ENCODE peak calls at places on chromosomes 1 and 21, in seven cellular contexts. S is mesenchymal stem cell, O is substantia nigra, E is endodermal cell, K is DND-41, D is fibroblast of lung, M is RWPE1. J is an unnamed sample.

GRCh38 chr1:157852476-157852875 is 10.9 kb upstream of the CD5L start:
- DNase-seq in S (no peak), O (no peak), E (no peak), K (no peak), D (peak), M (peak), J (no peak)

GRCh38 chr1:159005676-159006075 is 4.0 kb upstream of the IFI16 start:
- DNase-seq in S (peak), O (no peak), E (peak), K (no peak), D (peak), M (no peak), J (no peak)

GRCh38 chr1:92482665-92483441 is 3.9 kb downstream of the GFI1 start:
- DNase-seq in S (no peak), O (no peak), E (peak), K (peak), D (no peak), M (no peak), J (peak)

GRCh38 chr1:22236151-22236550 is 93.3 kb upstream of the WNT4 start:
- DNase-seq in S (no peak), O (no peak), E (no peak), K (no peak), D (no peak), M (no peak), J (peak)

GRCh38 chr1:216903389-216903754 is 180.1 kb upstream of the ESRRG start:
- DNase-seq in S (peak), O (no peak), E (peak), K (no peak), D (peak), M (peak), J (no peak)

GRCh38 chr1:177256153-177256814 is 85.5 kb downstream of the BRINP2 start:
- DNase-seq in S (peak), O (peak), E (peak), K (peak), D (peak), M (peak), J (peak)

GRCh38 chr1:116179886-116180474 is 68.8 kb downstream of the MAB21L3 start:
- DNase-seq in S (no peak), O (no peak), E (no peak), K (no peak), D (no peak), M (no peak), J (no peak)

GRCh38 chr1:68346192-68346808 is 103.5 kb downstream of the RPE65 start:
- DNase-seq in S (peak), O (no peak), E (no peak), K (no peak), D (peak), M (no peak), J (peak)

GRCh38 chr1:219882116-219882515 is 46.2 kb downstream of the SLC30A10 start:
- DNase-seq in S (no peak), O (no peak), E (no peak), K (no peak), D (no peak), M (no peak), J (no peak)

GRCh38 chr1:219927956-219928790 is at the start of gene SLC30A10:
- DNase-seq in S (peak), O (peak), E (peak), K (no peak), D (peak), M (no peak), J (peak)

GRCh38 chr1:219365435-219365834 is 191.8 kb downstream of the LYPLAL1 start:
- DNase-seq in S (no peak), O (no peak), E (no peak), K (no peak), D (peak), M (no peak), J (no peak)

GRCh38 chr1:174996474-174996873 is 3.3 kb upstream of the CACYBP start:
- DNase-seq in S (peak), O (no peak), E (no peak), K (no peak), D (peak), M (peak), J (no peak)

GRCh38 chr1:41804176-41804575 is 114.5 kb downstream of the HIVEP3 start:
- DNase-seq in S (no peak), O (no peak), E (no peak), K (peak), D (no peak), M (no peak), J (no peak)

GRCh38 chr1:148372731-148373130 is 110.4 kb downstream of the PPIAL4G start:
- DNase-seq in S (peak), O (no peak), E (no peak), K (no peak), D (peak), M (no peak), J (peak)

GRCh38 chr1:160204526-160205241 is 500 bp upstream of the PEA15 start:
- DNase-seq in S (peak), O (no peak), E (no peak), K (no peak), D (no peak), M (no peak), J (peak)

GRCh38 chr1:179187043-179187442 is 42.4 kb downstream of the ABL2 start:
- DNase-seq in S (no peak), O (no peak), E (no peak), K (no peak), D (no peak), M (no peak), J (no peak)

GRCh38 chr1:231357831-231358354 is 19.8 kb downstream of the SPRTN start:
- DNase-seq in S (peak), O (peak), E (peak), K (peak), D (peak), M (peak), J (peak)

GRCh38 chr1:42322577-42322976 is 12.5 kb downstream of the FOXJ3 start:
- DNase-seq in S (peak), O (no peak), E (no peak), K (no peak), D (peak), M (no peak), J (no peak)

GRCh38 chr1:56304975-56305374 is 274.4 kb downstream of the PLPP3 start:
- DNase-seq in S (peak), O (no peak), E (no peak), K (no peak), D (no peak), M (no peak), J (no peak)

GRCh38 chr1:233281711-233282581 is 13.6 kb downstream of the PCNX2 start:
- DNase-seq in S (peak), O (no peak), E (no peak), K (peak), D (peak), M (no peak), J (no peak)

GRCh38 chr21:46160563-46161179 is 5.3 kb upstream of the FTCD start:
- DNase-seq in S (no peak), O (no peak), E (no peak), K (no peak), D (no peak), M (no peak), J (peak)

GRCh38 chr21:18545908-18546307 is 142.3 kb upstream of the TMPRSS15 start:
- DNase-seq in S (peak), O (no peak), E (no peak), K (no peak), D (peak), M (no peak), J (no peak)

GRCh38 chr1:95226781-95227660 is 7.0 kb upstream of the RWDD3 start:
- DNase-seq in S (no peak), O (no peak), E (no peak), K (no peak), D (no peak), M (no peak), J (no peak)
- H3K27ac ChIP-seq in S (no peak), O (peak), E (peak), K (no peak), D (no peak), M (no peak), J (no peak)

DNA sequence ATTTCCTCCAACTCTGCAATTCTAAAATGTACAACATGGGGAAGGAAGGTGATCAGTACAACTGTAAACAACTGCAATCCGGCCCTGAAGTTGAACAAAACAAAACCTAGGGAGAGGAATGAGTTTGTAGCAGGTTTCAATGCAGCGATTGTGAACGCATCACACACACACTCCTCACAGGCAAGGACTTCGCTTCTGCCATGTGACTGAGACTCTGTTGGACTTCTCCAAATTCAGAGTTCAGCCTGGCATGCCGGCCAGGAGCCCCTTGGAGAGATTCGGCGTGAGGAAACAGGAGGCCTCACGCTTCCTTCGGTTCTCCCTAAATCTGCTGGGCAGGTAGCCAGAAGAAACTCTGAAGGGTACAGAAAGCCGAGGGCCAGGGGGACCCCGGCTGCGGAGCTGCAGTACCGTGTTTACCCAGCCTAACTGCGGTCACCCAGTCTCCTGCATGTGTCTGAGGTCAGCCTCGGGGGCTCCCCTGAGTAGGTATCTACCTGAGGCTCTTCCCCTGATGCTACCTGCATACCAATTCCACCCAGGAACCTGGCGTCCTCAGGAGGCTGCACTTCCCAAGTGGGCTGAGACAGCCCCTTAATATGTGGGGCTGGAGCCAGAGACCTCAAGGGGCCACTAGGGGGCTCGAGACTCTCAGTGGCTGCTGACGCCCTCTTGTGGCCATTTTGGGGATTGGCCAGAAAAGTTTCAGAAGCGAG is 2.9 kb upstream of the ANXA9 start:
- DNase-seq in S (peak), O (peak), E (peak), K (peak), D (peak), M (peak), J (peak)
- H3K27ac ChIP-seq in S (no peak), O (peak), E (no peak), K (no peak), D (no peak), M (peak), J (no peak)

GRCh38 chr21:37374026-37374425 is 7.5 kb downstream of the DYRK1A start:
- DNase-seq in S (peak), O (no peak), E (no peak), K (no peak), D (peak), M (no peak), J (no peak)
- H3K27ac ChIP-seq in S (peak), O (no peak), E (no peak), K (no peak), D (peak), M (peak), J (peak)

GRCh38 chr1:114589122-114589521 is 7.7 kb upstream of the BCAS2 start:
- DNase-seq in S (no peak), O (no peak), E (no peak), K (no peak), D (no peak), M (no peak), J (no peak)

GRCh38 chr1:114587203-114587991 is 6.0 kb upstream of the BCAS2 start:
- DNase-seq in S (no peak), O (no peak), E (no peak), K (no peak), D (no peak), M (no peak), J (no peak)

GRCh38 chr1:114585221-114585620 is 3.8 kb upstream of the BCAS2 start:
- DNase-seq in S (no peak), O (no peak), E (no peak), K (no peak), D (peak), M (no peak), J (no peak)

GRCh38 chr1:114586513-114587047 is 5.2 kb upstream of the BCAS2 start:
- DNase-seq in S (no peak), O (no peak), E (no peak), K (no peak), D (no peak), M (no peak), J (no peak)

DNA sequence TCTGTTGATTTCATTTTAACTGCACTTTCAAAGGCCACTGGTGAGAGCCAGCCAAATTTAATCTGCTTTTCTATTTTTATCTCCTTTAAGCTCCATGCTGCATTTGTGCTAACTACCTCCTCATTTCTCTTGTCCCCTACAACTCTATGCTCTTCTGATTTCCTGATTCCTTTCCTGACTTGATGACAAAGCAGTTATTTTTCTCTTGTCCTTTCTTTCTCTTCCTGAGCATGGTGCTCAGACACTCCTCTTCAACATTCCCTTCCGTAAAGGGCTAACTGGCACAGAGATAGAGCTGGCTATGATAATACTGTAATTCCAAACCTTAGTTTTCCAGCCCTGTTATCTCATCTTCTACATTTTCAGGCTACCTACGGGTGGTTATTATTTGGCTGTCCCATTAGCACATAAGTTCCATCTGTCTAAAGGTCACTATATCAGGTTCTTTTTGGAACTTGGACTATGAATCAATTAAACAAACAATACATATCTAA is 6.8 kb upstream of the BCAS2 start:
- DNase-seq in S (no peak), O (no peak), E (no peak), K (no peak), D (no peak), M (no peak), J (no peak)
- H3K27ac ChIP-seq in S (no peak), O (no peak), E (no peak), K (no peak), D (no peak), M (no peak), J (no peak)

DNA sequence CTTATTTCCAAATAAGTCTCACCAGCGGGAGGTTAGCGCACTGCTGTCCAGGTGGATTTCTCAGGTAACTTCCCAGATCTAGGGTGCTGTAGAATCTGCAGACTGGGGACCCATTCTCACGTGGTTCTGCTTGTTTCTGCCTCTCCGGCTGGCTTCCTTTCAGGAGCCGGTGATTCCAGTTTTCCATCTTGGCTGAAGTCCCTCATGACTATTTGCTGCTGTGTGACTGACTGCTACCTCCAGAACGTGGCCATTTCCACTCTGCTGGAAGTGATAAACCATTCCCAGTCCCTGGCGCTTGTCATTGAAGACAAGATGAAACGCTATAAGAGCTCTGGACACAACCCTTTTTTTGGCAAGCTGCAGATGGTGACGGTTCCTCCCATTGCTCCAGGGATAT is 76.0 kb downstream of the DOP1B start:
- DNase-seq in S (no peak), O (no peak), E (no peak), K (no peak), D (no peak), M (no peak), J (no peak)
- H3K27ac ChIP-seq in S (no peak), O (no peak), E (no peak), K (no peak), D (no peak), M (no peak), J (no peak)

DNA sequence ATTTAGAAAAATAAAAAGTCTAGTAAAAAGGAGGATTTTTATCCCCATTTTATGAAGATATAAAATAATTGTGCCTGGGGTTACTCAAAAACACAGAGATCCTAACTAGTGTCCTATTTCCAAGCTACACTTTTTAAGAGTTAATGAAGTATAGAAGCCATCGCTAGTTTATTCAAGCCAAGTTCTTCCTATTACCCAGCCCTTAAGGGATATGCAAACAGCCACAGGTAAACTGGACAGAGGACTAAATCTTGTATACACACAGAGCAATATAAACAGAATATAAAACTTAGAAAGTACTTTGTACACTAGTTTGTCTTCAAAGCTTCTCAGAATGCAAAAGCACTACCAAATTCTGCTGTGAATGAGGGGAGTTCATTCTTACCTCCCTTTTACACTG is 111.1 kb downstream of the RERE start:
- DNase-seq in S (no peak), O (no peak), E (no peak), K (no peak), D (no peak), M (no peak), J (no peak)
- H3K27ac ChIP-seq in S (no peak), O (no peak), E (peak), K (no peak), D (no peak), M (no peak), J (no peak)

DNA sequence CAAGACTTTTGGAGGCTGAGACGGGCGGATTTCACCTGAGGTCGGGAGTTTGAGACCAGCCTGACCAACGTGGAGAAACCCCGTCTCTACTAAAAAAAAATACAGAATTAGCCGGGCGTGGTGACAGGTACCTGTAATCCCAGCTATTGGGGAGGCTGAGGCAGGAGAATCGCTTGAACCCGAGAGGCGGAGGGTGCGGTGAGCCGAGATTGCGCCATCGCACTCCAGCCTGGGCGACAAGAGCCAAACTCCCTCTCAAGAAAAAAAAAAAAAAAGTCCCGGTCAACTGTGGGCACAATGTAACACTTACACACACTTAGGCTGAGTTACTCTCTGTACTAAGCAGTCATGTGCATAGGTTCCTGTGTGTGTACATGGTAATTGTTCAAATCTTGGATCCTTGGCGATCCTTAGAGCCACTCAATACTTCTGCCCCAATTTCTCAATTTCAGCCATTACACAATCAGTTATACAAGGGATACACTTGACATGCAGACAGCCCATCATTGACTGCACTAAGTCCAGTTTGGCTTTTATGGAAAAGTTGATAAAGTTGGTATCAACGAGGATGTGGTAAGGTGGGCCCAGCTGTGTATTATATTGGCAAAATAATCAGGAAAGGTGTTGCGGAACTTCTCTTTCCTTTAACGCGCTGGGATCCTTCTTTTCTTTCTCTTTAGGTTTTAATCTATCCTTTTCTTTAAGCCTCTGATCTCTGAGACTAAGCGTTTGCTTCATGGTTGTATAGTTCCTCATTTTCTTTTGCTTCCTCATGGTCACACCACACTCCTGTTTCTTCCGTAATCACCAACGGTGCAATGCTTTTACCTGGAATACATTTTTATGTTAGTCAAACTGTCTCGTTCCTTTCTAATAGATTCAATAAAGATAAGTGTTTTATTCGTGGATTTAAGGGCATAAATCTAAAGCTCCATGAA is 11.8 kb downstream of the SDCCAG8 start:
- DNase-seq in S (peak), O (no peak), E (no peak), K (no peak), D (no peak), M (no peak), J (peak)
- H3K27ac ChIP-seq in S (peak), O (peak), E (no peak), K (no peak), D (peak), M (peak), J (peak)

DNA sequence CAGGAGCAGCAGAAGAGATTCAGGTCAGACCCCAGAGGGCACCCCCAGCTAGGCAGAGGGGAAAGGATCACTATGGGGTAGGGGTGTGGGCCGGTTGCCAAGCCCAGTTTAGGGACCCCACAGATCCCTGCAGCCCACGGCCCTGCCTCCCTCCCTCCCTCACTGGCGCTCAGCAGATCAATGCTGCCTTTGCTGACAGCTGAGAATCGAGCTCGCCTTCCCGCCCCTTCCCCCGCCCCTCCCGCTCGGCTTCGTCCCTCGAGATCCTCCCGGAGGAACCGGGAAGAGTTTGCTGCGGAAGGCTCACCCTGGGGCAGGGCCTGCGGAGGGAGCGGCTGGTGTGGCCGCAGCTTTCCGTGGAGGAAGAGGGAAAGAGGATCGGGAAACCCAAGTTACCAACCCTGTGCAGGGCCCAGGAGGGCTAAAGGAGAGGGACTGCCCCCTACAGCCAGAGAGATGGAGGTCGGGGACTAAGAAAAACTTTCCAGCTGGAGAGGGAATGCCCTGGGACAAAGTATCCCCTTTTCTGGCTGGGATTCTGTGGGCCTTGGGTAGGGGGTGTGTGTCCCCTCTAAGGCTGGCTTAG is 1.1 kb upstream of the KCNQ4 start:
- DNase-seq in S (peak), O (no peak), E (peak), K (no peak), D (no peak), M (peak), J (peak)
- H3K27ac ChIP-seq in S (no peak), O (no peak), E (no peak), K (no peak), D (no peak), M (no peak), J (no peak)

GRCh38 chr1:204437796-204438570 is 26.4 kb upstream of the PPP1R15B start:
- DNase-seq in S (no peak), O (no peak), E (peak), K (no peak), D (no peak), M (no peak), J (no peak)
- H3K27ac ChIP-seq in S (peak), O (no peak), E (no peak), K (no peak), D (no peak), M (peak), J (peak)

J was measured in osteoblast.